ENCODE peak calls at places on chromosomes 16 and 17, in four cellular contexts. W, M, R and L are unnamed samples.

GRCh38 chr17:60542066-60542465 is 16.0 kb upstream of the APPBP2 start:
- DNase-seq in R (no peak), W (no peak), M (peak; percentile 34), L (no peak)

GRCh38 chr17:4790705-4791088 is 1.9 kb downstream of the GLTPD2 start:
- DNase-seq in M (no peak), W (no peak), R (no peak), L (no peak)

GRCh38 chr17:50194441-50195195 is 6.8 kb downstream of the COL1A1 start:
- DNase-seq in R (no peak), M (no peak), W (no peak), L (no peak)

GRCh38 chr17:49520386-49521087 is 25.4 kb downstream of the NGFR start:
- DNase-seq in M (no peak), W (peak; percentile 20), R (no peak), L (no peak)

GRCh38 chr16:74297296-74297665 is 667 bp downstream of the PSMD7 start:
- DNase-seq in R (no peak), M (peak; percentile 19), W (no peak), L (peak; percentile 25)

GRCh38 chr17:9473716-9474115 is 101.9 kb downstream of the STX8 start:
- DNase-seq in W (no peak), R (peak; percentile 27), M (peak; percentile 49), L (peak; percentile 65)

GRCh38 chr16:66474750-66475199 is 47.7 kb downstream of the BEAN1 start:
- DNase-seq in R (no peak), M (no peak), W (no peak), L (no peak)

GRCh38 chr17:77959216-77959925 is 868 bp downstream of the TNRC6C start:
- DNase-seq in W (no peak), M (peak; percentile 19), R (no peak), L (peak; percentile 19)

GRCh38 chr16:56682703-56683397 is 580 bp downstream of the MT1X start:
- DNase-seq in M (no peak), R (no peak), W (no peak), L (no peak)

GRCh38 chr17:81074875-81075274 is 39.9 kb downstream of the BAIAP2 start:
- DNase-seq in M (no peak), W (no peak), R (no peak), L (peak; percentile 67)

GRCh38 chr17:60079401-60079861 is 710 bp upstream of the HEATR6 start:
- DNase-seq in W (no peak), M (no peak), R (peak; percentile 57), L (peak; percentile 46)

GRCh38 chr16:87348616-87349157 is 31.5 kb upstream of the C16orf95 start:
- DNase-seq in W (no peak), M (no peak), R (no peak), L (no peak)

GRCh38 chr16:58377932-58378331 is 14.3 kb upstream of the GINS3 start:
- DNase-seq in W (no peak), M (no peak), R (no peak), L (no peak)

GRCh38 chr17:43768382-43768781 is 9.8 kb upstream of the SOST start:
- DNase-seq in W (no peak), R (no peak), M (no peak), L (no peak)

GRCh38 chr16:81185416-81185815 is 53.1 kb upstream of the BCO1 start:
- DNase-seq in W (no peak), R (no peak), M (no peak), L (no peak)

GRCh38 chr16:9706217-9706616 is 476.0 kb downstream of the GRIN2A start:
- DNase-seq in R (no peak), M (no peak), W (no peak), L (peak; percentile 0)

GRCh38 chr17:6498798-6499540 is 54.7 kb downstream of the PIMREG start:
- DNase-seq in M (no peak), R (no peak), W (no peak), L (no peak)

GRCh38 chr17:29449865-29450671 is 59.9 kb downstream of the TAOK1 start:
- DNase-seq in M (no peak), W (no peak), R (no peak), L (no peak)

GRCh38 chr16:56389554-56389953 is 35.8 kb downstream of the AMFR start:
- DNase-seq in M (peak; percentile 100), R (peak; percentile 74), W (no peak), L (peak; percentile 75)

GRCh38 chr16:72501739-72502653 is 330.0 kb upstream of the PMFBP1 start:
- DNase-seq in R (peak; percentile 73), M (peak; percentile 79), W (peak; percentile 43), L (peak; percentile 39)

GRCh38 chr17:35312790-35313711 is 60.4 kb downstream of the SLFN11 start:
- DNase-seq in R (peak; percentile 77), W (peak; percentile 85), M (peak; percentile 73), L (peak; percentile 48)

GRCh38 chr17:65198653-65199382 is 61.6 kb downstream of the RGS9 start:
- DNase-seq in W (no peak), M (peak; percentile 69), R (peak; percentile 73), L (peak; percentile 35)

DNA sequence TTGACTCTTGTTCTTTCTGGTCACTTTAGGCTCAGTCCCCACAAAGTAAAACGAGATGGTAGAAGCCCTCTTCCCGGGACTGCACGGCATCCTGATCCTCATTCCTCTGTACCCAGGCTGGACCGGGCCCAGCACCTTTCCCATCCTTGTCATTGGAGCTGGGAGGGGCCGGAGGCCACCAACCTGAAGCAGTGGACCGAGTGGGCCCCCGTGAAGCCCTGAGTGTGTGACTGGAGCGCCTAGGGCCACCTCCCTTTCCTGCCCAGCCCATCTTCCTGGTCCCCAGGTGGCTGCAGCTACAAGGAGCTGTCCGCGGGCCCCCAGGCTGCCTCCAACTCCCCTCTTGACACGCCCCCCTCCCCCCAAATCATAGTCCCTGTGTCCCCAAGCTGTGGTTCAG is 17.1 kb upstream of the CD300A start:
- DNase-seq in R (no peak), W (no peak), M (no peak), L (no peak)
- H3K4me1 ChIP-seq in R (peaks cover 6% of the 10 kb centered on the region), W (peaks cover 6% of the 10 kb centered on the region), M (no peaks in the 10 kb centered on the region), L (peaks cover 10% of the 10 kb centered on the region)

GRCh38 chr16:75307506-75307905 is 56.1 kb upstream of the BCAR1 start:
- DNase-seq in M (no peak), R (no peak), W (no peak), L (no peak)
- H3K4me1 ChIP-seq in M (peaks cover 20% of the 10 kb centered on the region), R (peaks cover 56% of the 10 kb centered on the region), W (no peaks in the 10 kb centered on the region), L (peaks cover 32% of the 10 kb centered on the region)

DNA sequence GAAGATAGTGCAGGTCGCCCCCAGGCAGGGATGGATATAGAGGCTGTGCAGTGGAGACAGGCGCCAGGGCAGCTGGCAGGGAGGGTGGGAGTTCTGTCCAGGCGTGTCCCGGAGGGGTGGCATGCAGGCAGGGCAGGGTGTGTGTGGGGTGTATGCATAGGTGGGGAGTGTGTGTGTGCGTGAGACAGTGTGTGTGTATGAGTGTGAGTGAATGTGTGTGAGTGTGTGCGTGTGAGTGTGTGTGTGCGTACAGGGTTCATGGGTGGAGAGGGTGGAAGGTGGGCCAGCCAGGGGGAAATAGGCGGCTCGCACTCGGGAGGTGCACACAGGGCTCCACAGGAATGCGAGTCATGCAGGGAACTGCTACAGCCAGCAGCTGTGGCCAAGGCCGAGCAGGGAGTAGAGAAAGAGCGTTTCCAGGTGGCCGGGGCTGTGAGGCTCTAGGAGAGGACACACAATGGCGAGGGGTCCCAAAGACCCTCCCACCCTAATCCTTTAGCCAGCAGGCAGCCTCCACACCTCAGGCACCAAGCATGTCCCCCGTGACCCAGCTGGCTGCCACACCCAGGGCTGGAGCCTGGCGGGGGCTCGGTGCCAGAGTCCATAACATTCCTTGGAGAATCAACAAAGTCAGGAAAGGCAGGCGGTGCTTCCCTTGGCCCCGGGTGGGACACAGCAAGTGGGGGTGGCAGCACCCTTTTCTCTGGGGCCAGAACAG is 4.6 kb downstream of the PLCD3 start:
- DNase-seq in M (peak; percentile 42), W (peak; percentile 74), R (peak; percentile 82), L (peak; percentile 53)
- H3K4me1 ChIP-seq in M (peaks cover 49% of the 10 kb centered on the region), W (no peaks in the 10 kb centered on the region), R (peaks cover 83% of the 10 kb centered on the region), L (peaks cover 72% of the 10 kb centered on the region)

GRCh38 chr16:48365030-48365600 is 20.1 kb downstream of the SIAH1 start:
- DNase-seq in M (no peak), R (peak; percentile 30), W (no peak), L (peak; percentile 37)
- H3K4me1 ChIP-seq in M (peaks cover 13% of the 10 kb centered on the region), R (peaks cover 43% of the 10 kb centered on the region), W (peaks cover 2% of the 10 kb centered on the region), L (peaks cover 34% of the 10 kb centered on the region)